ENCODE peak calls at places on chromosomes 16 and 17, in five cellular contexts. N, Z, F, U and O are unnamed samples.

GRCh38 chr16:50548659-50549560 is 714 bp downstream of the NKD1 start:
- DNase-seq in U (no peak), N (no peak), Z (peak), F (no peak), O (peak)

GRCh38 chr17:39801055-39801454 is 63.1 kb downstream of the IKZF3 start:
- DNase-seq in F (no peak), Z (no peak), N (no peak), U (no peak), O (no peak)

GRCh38 chr16:27851586-27851985 is 211.9 kb downstream of the GSG1L start:
- DNase-seq in U (no peak), Z (no peak), N (no peak), F (no peak), O (peak)

GRCh38 chr17:82412535-82413520 is 5.3 kb upstream of the HEXD start:
- DNase-seq in N (no peak), Z (no peak), U (no peak), F (no peak), O (no peak)

GRCh38 chr17:42023524-42024349 is 3.8 kb downstream of the NKIRAS2 start:
- DNase-seq in N (no peak), Z (no peak), U (no peak), F (no peak), O (peak)

GRCh38 chr17:13194887-13195286 is 177.1 kb upstream of the ELAC2 start:
- DNase-seq in N (no peak), U (no peak), F (no peak), Z (no peak), O (no peak)

GRCh38 chr16:67235816-67236547 is 9.1 kb downstream of the TMEM208 start:
- DNase-seq in N (no peak), U (no peak), Z (no peak), F (no peak), O (no peak)

GRCh38 chr17:60392845-60393702 is 1.1 kb upstream of the USP32 start:
- DNase-seq in U (no peak), Z (peak), N (no peak), F (peak), O (peak)

GRCh38 chr16:30438835-30439234 is 6.8 kb downstream of the SEPHS2 start:
- DNase-seq in Z (no peak), F (no peak), U (no peak), N (no peak), O (no peak)

GRCh38 chr16:47392114-47392513 is 68.7 kb downstream of the ITFG1 start:
- DNase-seq in Z (no peak), U (no peak), F (peak), N (no peak), O (no peak)

GRCh38 chr17:50009282-50009681 is 14.3 kb upstream of the DLX3 start:
- DNase-seq in F (no peak), N (no peak), U (no peak), Z (no peak), O (no peak)

GRCh38 chr17:35257080-35257701 is 14.3 kb downstream of the SLFN5 start:
- DNase-seq in Z (peak), N (no peak), F (peak), U (no peak), O (peak)